ENCODE peak calls at places on chromosomes 12 and 14, in seven cellular contexts. Y is type B pancreatic cell, U is HCT116, J is heart right ventricle, B is tibial artery, E is Calu3, X is neural progenitor cell. H is an unnamed sample.
A peak's percentile ranks its signal among the peaks of the same experiment; 100 is the strongest.

GRCh38 chr14:101501341-101501740 is 60.0 kb upstream of the DIO3 start:
- DNase-seq in U (no peak), J (no peak), X (no peak), B (peak; percentile 51), E (no peak), Y (no peak), H (no peak)

GRCh38 chr12:64389154-64389553 is 1.4 kb downstream of the C12orf56 start:
- DNase-seq in Y (no peak), B (no peak), E (no peak), U (no peak), X (no peak), J (no peak), H (no peak)

GRCh38 chr12:102454808-102455760 is 25.3 kb downstream of the IGF1 start:
- DNase-seq in U (no peak), X (no peak), Y (no peak), B (no peak), E (no peak), J (no peak), H (no peak)

GRCh38 chr14:28294834-28295440 is 471.6 kb upstream of the FOXG1 start:
- DNase-seq in U (no peak), X (peak; percentile 54), Y (no peak), J (no peak), E (peak; percentile 6), B (no peak), H (no peak)

GRCh38 chr12:80622271-80622670 is 85.2 kb upstream of the MYF6 start:
- DNase-seq in B (no peak), U (no peak), X (peak; percentile 14), E (peak; percentile 14), J (no peak), Y (no peak), H (no peak)

GRCh38 chr14:23930742-23931141 is 22.8 kb upstream of the DHRS4 start:
- DNase-seq in E (no peak), X (no peak), J (no peak), B (peak; percentile 67), U (no peak), Y (no peak), H (no peak)

GRCh38 chr14:106622200-106622745 is 1095.9 kb downstream of the TMEM121 start:
- DNase-seq in E (no peak), B (no peak), J (no peak), X (no peak), U (no peak), Y (no peak), H (no peak)

GRCh38 chr12:82760423-82760822 is 73.7 kb downstream of the TMTC2 start:
- DNase-seq in J (no peak), E (no peak), X (no peak), B (no peak), Y (no peak), U (no peak), H (no peak)

GRCh38 chr12:92074889-92075288 is 70.8 kb downstream of the BTG1 start:
- DNase-seq in U (no peak), B (no peak), E (no peak), X (no peak), J (no peak), Y (no peak), H (no peak)

GRCh38 chr14:88992011-88992410 is 167.6 kb downstream of the TTC8 start:
- DNase-seq in X (no peak), U (no peak), J (no peak), B (no peak), Y (no peak), E (no peak), H (no peak)

GRCh38 chr14:58151701-58152568 is at the start of gene ARMH4:
- DNase-seq in X (peak; percentile 97), J (peak; percentile 84), B (peak; percentile 89), E (peak; percentile 77), Y (peak; percentile 85), U (peak; percentile 57), H (peak; percentile 91)

GRCh38 chr14:58149196-58149595 is 2.8 kb downstream of the ARMH4 start:
- DNase-seq in J (no peak), B (no peak), X (no peak), E (no peak), Y (no peak), U (no peak), H (no peak)

GRCh38 chr14:58152569-58152857 is 500 bp upstream of the ARMH4 start:
- DNase-seq in U (no peak), Y (no peak), X (no peak), J (no peak), B (no peak), E (no peak), H (no peak)

GRCh38 chr14:58151264-58151700 is 731 bp downstream of the ARMH4 start:
- DNase-seq in Y (no peak), X (no peak), J (no peak), E (peak; percentile 3), B (no peak), U (no peak), H (no peak)

DNA sequence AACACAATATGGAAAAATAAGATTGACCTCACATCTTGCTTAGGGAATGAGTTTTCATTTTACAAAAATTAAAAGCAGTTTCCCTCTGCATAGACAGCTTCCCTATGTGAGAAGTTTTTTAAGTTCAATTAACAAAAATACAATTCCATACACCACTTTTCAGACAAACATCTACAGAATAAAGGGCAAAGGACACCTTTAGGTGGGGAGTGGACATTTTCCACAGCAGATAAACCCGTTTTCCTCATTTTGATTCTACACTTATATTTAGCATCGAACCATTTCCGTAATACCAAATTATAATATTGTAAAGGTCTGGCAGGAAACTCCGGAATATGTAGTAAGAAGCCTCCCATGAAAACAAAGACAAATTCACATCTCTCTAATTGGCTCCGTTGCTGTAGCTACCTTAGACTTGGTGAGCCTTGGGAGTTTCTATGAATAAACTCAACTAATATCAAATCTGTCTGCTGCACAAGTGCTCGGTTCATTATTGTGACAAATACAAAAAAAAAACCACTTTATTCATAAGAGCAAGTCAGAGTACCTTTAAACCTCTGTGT is 1.7 kb downstream of the ARMH4 start:
- DNase-seq in E (no peak), U (no peak), Y (no peak), J (no peak), B (no peak), X (no peak), H (no peak)
- TF ChIP-seq CTCF in E (no peak), U (no peak), Y (no peak), J (no peak), B (no peak), X (no peak), H (no peak)

DNA sequence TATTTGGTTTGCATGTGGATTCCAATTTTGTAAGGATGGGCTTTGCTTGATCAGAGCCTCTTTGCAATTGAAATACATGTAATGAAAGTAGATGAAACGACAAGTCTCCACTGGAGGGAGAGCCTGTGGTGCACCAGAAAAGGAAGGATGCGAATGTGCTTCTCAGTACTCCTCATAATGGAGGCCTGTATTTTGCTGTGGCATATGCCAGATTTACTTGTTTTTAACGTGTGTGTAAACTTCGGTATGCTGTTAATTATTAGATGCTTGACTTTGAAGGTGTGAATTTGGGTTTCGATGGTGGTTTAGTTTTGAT is 2.8 kb downstream of the DYRK2 start:
- DNase-seq in J (no peak), E (peak; percentile 27), X (peak; percentile 10), Y (no peak), U (no peak), B (no peak), H (no peak)
- TF ChIP-seq CTCF in J (peak; percentile 41), E (peak; percentile 31), X (peak; percentile 19), Y (peak; percentile 53), U (no peak), B (peak; percentile 45), H (peak; percentile 65)

GRCh38 chr12:105235747-105236476 is at the start of gene APPL2:
- DNase-seq in E (peak; percentile 92), X (peak; percentile 93), U (peak; percentile 63), Y (peak; percentile 89), B (peak; percentile 95), J (peak; percentile 94), H (peak; percentile 94)
- TF ChIP-seq CTCF in E (peak; percentile 79), X (peak; percentile 53), U (no peak), Y (peak; percentile 61), B (peak; percentile 60), J (peak; percentile 35), H (peak; percentile 54)

DNA sequence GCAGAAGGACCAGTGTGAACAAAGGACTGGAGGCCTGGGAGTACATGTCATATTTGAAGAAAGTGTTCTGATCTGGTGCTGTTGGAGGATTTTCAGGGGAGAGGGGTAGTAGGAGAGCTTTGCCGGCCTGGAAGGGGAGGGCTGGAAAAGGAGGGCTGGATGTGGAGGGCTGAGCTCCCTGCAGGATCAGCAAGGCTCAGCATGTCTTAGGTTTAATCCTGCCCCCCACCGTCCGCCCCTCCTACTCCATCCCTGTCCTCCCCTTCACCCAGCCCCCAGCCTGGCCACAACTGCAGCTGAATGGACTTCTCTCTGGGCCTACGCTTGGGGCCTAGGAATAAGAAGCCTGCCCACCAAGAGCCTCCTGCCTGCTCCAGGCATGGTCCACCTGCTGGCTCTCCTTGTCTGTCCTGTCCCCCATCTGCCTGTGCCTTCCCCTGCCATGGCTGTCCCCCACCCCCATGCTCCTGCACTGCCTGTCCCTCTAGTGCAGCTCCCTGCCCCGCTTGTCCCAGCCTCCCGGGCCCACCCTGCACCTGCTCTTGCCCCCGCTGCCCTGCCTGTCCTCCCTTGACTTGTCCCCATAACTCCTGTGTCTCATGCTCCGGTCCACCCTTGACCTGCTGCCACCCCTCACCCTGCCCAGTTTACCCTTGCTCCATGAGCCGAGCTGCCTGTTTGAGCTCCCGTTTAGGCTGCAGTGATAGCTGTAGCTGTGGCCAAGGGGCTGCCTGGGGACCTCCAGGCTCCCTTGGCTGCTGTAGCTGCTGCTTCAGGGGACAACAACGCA is 9.8 kb upstream of the RARG start:
- DNase-seq in X (peak; percentile 74), E (no peak), U (no peak), B (no peak), Y (no peak), J (no peak), H (no peak)
- TF ChIP-seq CTCF in X (no peak), E (no peak), U (no peak), B (no peak), Y (no peak), J (no peak), H (no peak)

DNA sequence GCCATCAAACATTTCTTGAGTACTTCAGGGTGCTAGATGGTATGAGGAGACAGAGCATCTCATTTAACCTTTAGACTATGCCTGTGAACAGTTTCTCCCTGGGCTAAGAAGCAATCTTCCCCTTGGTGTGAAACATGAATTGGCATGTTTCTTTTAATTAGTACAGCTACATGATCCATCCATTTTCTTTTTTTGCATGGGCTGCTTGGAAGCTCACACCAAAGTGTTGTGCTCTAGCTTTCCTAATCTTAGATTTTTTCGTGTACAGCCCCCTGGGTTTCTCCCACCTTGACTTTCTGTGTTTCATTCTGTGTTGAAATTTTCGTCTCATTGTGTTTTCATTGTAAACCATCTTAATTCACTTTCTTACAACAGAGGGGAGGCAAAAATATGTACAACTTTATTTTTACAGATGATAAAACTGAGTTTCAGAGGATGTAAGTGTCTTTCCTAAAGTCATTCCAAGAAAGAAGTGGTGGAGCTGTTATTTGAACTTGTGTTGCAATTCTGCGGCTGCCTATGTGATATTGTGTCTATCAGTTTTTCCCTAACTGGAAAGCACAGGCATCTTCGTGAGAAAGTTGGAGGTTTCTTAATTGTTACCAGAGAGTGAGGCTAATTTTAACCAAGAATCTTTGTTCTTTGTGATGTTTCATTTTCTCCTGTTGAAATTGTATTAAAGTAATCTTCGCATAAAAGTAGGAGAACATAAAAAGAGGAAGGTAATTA is 64.5 kb downstream of the DAAM1 start:
- DNase-seq in J (no peak), X (no peak), U (no peak), B (no peak), Y (no peak), E (no peak), H (no peak)
- TF ChIP-seq CTCF in J (no peak), X (no peak), U (no peak), B (no peak), Y (no peak), E (no peak), H (no peak)